ENCODE peak calls at places on chromosomes 12 and 14, in five cellular contexts. L is mammary epithelial cell, O is neuronal stem cell, R is mesenchymal stem cell, D is astrocyte. M is an unnamed sample.

GRCh38 chr14:29925106-29925722 is 2.4 kb downstream of the PRKD1 start:
- DNase-seq in L (no peak), O (no peak), R (peak), D (peak), M (peak)

GRCh38 chr12:117036046-117036445 is 63.2 kb downstream of the TESC start:
- DNase-seq in L (no peak), O (no peak), R (no peak), D (no peak), M (no peak)

GRCh38 chr12:24880732-24881131 is 68.2 kb downstream of the BCAT1 start:
- DNase-seq in L (no peak), O (no peak), R (no peak), D (peak), M (no peak)

GRCh38 chr12:65937181-65937641 is 112.9 kb downstream of the HMGA2 start:
- DNase-seq in L (no peak), O (no peak), R (peak), D (no peak), M (peak)

GRCh38 chr12:1848741-1849140 is 28.4 kb downstream of the LRTM2 start:
- DNase-seq in L (no peak), O (no peak), R (no peak), D (no peak), M (no peak)

GRCh38 chr14:89444044-89444443 is 27.0 kb upstream of the FOXN3 start:
- DNase-seq in L (no peak), O (no peak), R (no peak), D (no peak), M (no peak)

GRCh38 chr12:114306646-114307045 is 99.3 kb downstream of the TBX5 start:
- DNase-seq in L (no peak), O (no peak), R (no peak), D (peak), M (peak)

GRCh38 chr12:47417146-47417545 is 288.7 kb downstream of the RPAP3 start:
- DNase-seq in L (peak), O (no peak), R (no peak), D (no peak), M (no peak)

GRCh38 chr14:68548194-68549056 is 244.4 kb downstream of the ZFP36L1 start:
- DNase-seq in L (peak), O (peak), R (peak), D (peak), M (peak)

GRCh38 chr14:95123895-95124579 is 33.3 kb downstream of the DICER1 start:
- DNase-seq in L (no peak), O (no peak), R (no peak), D (no peak), M (no peak)

GRCh38 chr14:73820631-73821030 is 31.0 kb upstream of the PTGR2 start:
- DNase-seq in L (no peak), O (no peak), R (no peak), D (no peak), M (no peak)

GRCh38 chr12:104384141-104384880 is 72.4 kb upstream of the CHST11 start:
- DNase-seq in L (peak), O (no peak), R (no peak), D (no peak), M (no peak)

GRCh38 chr12:52903285-52903854 is 1.5 kb downstream of the KRT8 start:
- DNase-seq in L (peak), O (peak), R (peak), D (peak), M (peak)

GRCh38 chr12:39127401-39127800 is 222.0 kb upstream of the CPNE8 start:
- DNase-seq in L (peak), O (no peak), R (peak), D (peak), M (no peak)

GRCh38 chr14:94081386-94081820 is 293 bp downstream of the IFI27L1 start:
- DNase-seq in L (no peak), O (no peak), R (no peak), D (no peak), M (no peak)

GRCh38 chr14:79704406-79704805 is 506.9 kb downstream of the DIO2 start:
- DNase-seq in L (no peak), O (no peak), R (no peak), D (no peak), M (no peak)

GRCh38 chr12:119154435-119154818 is 24.3 kb upstream of the HSPB8 start:
- DNase-seq in L (no peak), O (peak), R (peak), D (no peak), M (no peak)

GRCh38 chr14:76836029-76836630 is 9.9 kb downstream of the LRRC74A start:
- DNase-seq in L (no peak), O (no peak), R (no peak), D (no peak), M (no peak)

GRCh38 chr12:41289461-41289860 is 101.3 kb downstream of the PDZRN4 start:
- DNase-seq in L (no peak), O (no peak), R (no peak), D (no peak), M (no peak)

GRCh38 chr12:60162988-60163720 is 567.3 kb downstream of the SLC16A7 start:
- DNase-seq in L (no peak), O (no peak), R (no peak), D (no peak), M (no peak)
- H2AFZ ChIP-seq in L (peak), O (peak), R (no peak), D (no peak), M (no peak)

DNA sequence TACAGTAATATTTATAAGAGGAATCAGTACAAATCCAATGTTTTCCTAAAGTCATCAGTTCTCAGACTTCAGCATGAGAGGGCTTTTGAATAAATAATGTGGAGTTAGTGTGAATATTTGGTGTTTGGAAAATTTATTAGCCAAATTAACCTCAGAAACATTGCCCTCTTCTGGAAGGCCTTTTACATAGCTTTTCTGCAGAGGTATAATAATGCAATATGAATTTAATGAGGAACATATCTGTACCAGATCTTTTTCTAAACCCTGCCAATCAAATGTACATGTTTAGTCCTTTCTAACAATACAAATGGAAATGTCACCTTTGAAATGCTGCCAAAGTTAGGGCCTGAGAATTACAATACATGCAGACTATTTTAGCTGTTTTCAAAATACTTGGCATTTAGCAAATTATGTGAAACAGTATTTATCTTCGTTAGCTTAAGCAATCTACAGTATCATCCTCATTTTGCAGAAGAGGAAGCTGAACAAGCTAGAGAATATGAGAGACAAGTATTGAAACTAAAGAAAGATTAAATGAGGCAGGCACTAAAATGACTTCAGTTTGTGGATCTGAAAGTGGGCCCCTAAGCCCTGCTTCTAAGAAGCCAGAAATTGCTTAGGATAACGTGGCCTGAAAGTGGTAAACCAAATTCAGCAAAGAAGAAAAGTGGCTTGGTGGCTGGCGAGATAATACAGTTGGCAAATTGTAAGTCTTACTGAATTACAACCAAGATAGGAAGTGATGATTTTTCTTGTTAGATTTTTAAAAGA is 60.4 kb upstream of the MANSC4 start:
- DNase-seq in L (no peak), O (no peak), R (peak), D (no peak), M (no peak)
- H2AFZ ChIP-seq in L (no peak), O (no peak), R (no peak), D (no peak), M (no peak)

GRCh38 chr12:27771470-27772327 is 8.3 kb upstream of the KLHL42 start:
- DNase-seq in L (peak), O (no peak), R (no peak), D (no peak), M (no peak)
- H2AFZ ChIP-seq in L (peak), O (no peak), R (no peak), D (no peak), M (no peak)

GRCh38 chr14:26845106-26845818 is 247.4 kb upstream of the NOVA1 start:
- DNase-seq in L (no peak), O (no peak), R (no peak), D (no peak), M (no peak)
- H2AFZ ChIP-seq in L (no peak), O (peak), R (no peak), D (no peak), M (no peak)

DNA sequence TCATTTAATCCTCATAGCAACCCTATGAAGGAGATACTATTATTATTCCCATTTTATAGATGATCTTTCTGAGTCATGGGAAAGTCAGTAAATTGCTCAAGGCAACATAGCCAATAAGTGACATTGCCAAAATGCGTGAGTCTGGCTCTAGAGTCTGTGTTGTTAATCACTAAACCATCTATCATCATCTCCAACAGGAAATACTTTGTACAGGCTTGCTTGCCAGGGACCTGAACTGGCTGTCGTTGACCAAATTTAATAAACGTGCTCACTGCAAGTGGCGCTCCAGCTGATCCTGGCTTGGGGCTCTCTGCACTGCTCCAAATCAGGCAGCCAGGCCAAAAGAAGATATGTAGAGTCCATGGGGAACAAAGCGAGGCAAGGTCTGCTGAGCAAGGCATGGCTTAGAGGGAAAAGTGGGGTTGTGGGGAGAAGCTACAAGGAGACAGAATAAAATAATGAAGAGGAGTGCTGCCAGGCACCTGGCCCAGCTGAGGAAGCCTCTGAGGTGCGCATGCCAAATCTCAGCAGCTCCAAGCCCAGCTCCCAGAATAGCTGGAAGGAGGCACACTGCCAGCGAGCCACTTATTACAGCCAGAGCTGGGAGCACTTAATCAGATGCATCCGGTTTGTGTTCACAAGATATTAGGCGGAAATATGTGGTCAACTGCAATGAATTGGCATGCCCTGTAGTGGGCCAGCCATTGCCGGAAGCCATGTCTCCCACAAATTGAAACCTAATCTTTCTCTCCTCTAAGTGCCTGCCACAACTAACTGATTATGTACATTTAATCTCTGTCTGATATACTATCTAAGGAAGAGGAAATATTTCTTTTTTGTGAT is 43.3 kb upstream of the PTPRO start:
- DNase-seq in L (peak), O (no peak), R (peak), D (peak), M (peak)
- H2AFZ ChIP-seq in L (peak), O (no peak), R (no peak), D (peak), M (peak)

DNA sequence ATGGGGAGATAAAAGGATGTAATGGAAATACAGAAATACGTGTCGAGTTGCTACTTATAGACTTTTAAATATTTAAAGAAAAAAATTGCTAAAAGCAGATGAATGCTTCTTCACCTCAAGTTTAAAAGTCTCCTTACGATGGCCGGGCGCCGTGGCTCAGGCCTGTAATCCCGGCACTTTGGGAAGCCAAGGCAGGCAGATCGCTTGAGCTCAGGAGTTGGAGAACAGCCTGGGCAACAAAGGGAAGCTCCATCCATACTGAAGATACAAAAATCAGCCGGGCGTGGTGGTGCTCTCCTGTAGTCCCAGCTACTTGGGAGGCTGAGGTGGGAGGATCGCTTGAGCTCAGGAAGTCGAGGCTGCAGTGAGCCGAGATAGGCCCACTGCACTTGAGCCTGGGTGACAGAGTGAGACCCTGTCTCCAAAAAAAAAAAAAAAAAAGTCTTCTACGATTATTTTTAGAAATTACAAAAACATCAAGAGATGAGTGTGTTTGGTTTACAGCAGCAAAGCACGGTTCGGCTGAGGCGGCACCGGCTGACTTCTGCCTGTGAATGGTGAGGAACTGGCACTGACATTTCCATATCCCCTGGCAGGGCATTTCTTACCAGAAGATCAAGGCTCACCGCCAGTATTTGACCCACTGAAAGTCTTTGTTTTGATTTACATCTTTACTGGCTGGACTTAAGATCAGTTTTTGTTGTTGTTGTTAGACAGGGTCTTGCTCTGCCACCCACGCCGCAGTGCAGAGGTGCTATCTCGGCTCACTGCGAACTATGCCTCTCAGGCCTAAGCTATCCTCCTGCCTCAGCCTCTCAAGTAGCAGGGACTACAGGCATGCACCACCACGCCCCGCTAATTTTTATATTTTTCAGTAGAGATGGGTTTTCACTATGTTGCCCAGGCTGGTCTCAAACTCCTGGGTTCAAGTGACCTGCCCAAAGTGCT is 3.9 kb upstream of the MTA1 start:
- DNase-seq in L (no peak), O (no peak), R (no peak), D (no peak), M (no peak)
- H2AFZ ChIP-seq in L (no peak), O (peak), R (no peak), D (peak), M (no peak)

GRCh38 chr12:95642583-95642982 is 91.3 kb upstream of the USP44 start:
- DNase-seq in L (no peak), O (no peak), R (no peak), D (no peak), M (no peak)
- H2AFZ ChIP-seq in L (no peak), O (no peak), R (no peak), D (no peak), M (no peak)

GRCh38 chr12:57734586-57734985 is 4.0 kb downstream of the AGAP2 start:
- DNase-seq in L (no peak), O (no peak), R (no peak), D (no peak), M (no peak)

GRCh38 chr12:57735952-57736742 is 2.4 kb downstream of the AGAP2 start:
- DNase-seq in L (peak), O (no peak), R (peak), D (no peak), M (peak)

GRCh38 chr12:57736743-57737466 is 1.6 kb downstream of the AGAP2 start:
- DNase-seq in L (no peak), O (no peak), R (no peak), D (no peak), M (no peak)

GRCh38 chr12:57733928-57734327 is 4.6 kb downstream of the AGAP2 start:
- DNase-seq in L (no peak), O (no peak), R (no peak), D (no peak), M (no peak)

GRCh38 chr12:57735198-57735855 is 3.2 kb downstream of the AGAP2 start:
- DNase-seq in L (no peak), O (no peak), R (no peak), D (no peak), M (no peak)
- H2AFZ ChIP-seq in L (no peak), O (peak), R (no peak), D (peak), M (peak)

M was measured in IMR-90.